ENCODE peak calls at places on chromosomes 2 and 18, in nine cellular contexts. One of them, this sample, is unnamed.

GRCh38 chr2:15732341-15733077 is 140.8 kb downstream of the DDX1 start:
- DNase-seq in A549: no peak
- DNase-seq in ovary: no peak
- DNase-seq in HFFc6: no peak
- DNase-seq in AG10803: no peak
- DNase-seq in lower lobe of right lung: no peak
- DNase-seq in kidney: no peak
- DNase-seq in uterus: no peak
- DNase-seq in cardiac fibroblast: peak
- DNase-seq in this sample: no peak

GRCh38 chr18:31041346-31042067 is 1.0 kb downstream of the DSC3 start:
- DNase-seq in A549: no peak
- DNase-seq in ovary: no peak
- DNase-seq in HFFc6: no peak
- DNase-seq in AG10803: no peak
- DNase-seq in lower lobe of right lung: peak
- DNase-seq in kidney: peak
- DNase-seq in uterus: no peak
- DNase-seq in cardiac fibroblast: peak
- DNase-seq in this sample: peak

GRCh38 chr2:19580830-19581229 is 222.4 kb upstream of the OSR1 start:
- DNase-seq in A549: no peak
- DNase-seq in ovary: peak
- DNase-seq in HFFc6: no peak
- DNase-seq in AG10803: no peak
- DNase-seq in lower lobe of right lung: no peak
- DNase-seq in kidney: no peak
- DNase-seq in uterus: no peak
- DNase-seq in cardiac fibroblast: peak
- DNase-seq in this sample: no peak

GRCh38 chr2:226423498-226423960 is 376.1 kb downstream of the IRS1 start:
- DNase-seq in A549: no peak
- DNase-seq in ovary: no peak
- DNase-seq in HFFc6: no peak
- DNase-seq in AG10803: no peak
- DNase-seq in lower lobe of right lung: peak
- DNase-seq in kidney: no peak
- DNase-seq in uterus: no peak
- DNase-seq in cardiac fibroblast: peak
- DNase-seq in this sample: no peak

GRCh38 chr2:109277414-109277813 is 148.4 kb downstream of the SH3RF3 start:
- DNase-seq in A549: no peak
- DNase-seq in ovary: no peak
- DNase-seq in HFFc6: no peak
- DNase-seq in AG10803: no peak
- DNase-seq in lower lobe of right lung: no peak
- DNase-seq in kidney: no peak
- DNase-seq in uterus: no peak
- DNase-seq in cardiac fibroblast: no peak
- DNase-seq in this sample: no peak

GRCh38 chr2:188244383-188244782 is 47.3 kb upstream of the GULP1 start:
- DNase-seq in A549: peak
- DNase-seq in ovary: no peak
- DNase-seq in HFFc6: no peak
- DNase-seq in AG10803: no peak
- DNase-seq in lower lobe of right lung: no peak
- DNase-seq in kidney: no peak
- DNase-seq in uterus: no peak
- DNase-seq in cardiac fibroblast: no peak
- DNase-seq in this sample: no peak

GRCh38 chr2:189407944-189408209 is 33.4 kb upstream of the WDR75 start:
- DNase-seq in A549: no peak
- DNase-seq in ovary: no peak
- DNase-seq in HFFc6: no peak
- DNase-seq in AG10803: no peak
- DNase-seq in lower lobe of right lung: no peak
- DNase-seq in kidney: no peak
- DNase-seq in uterus: no peak
- DNase-seq in cardiac fibroblast: peak
- DNase-seq in this sample: no peak

GRCh38 chr2:28182348-28182747 is 210.3 kb upstream of the FOSL2 start:
- DNase-seq in A549: no peak
- DNase-seq in ovary: no peak
- DNase-seq in HFFc6: no peak
- DNase-seq in AG10803: no peak
- DNase-seq in lower lobe of right lung: no peak
- DNase-seq in kidney: no peak
- DNase-seq in uterus: no peak
- DNase-seq in cardiac fibroblast: no peak
- DNase-seq in this sample: no peak

GRCh38 chr2:226307440-226308365 is 491.9 kb downstream of the IRS1 start:
- DNase-seq in A549: no peak
- DNase-seq in ovary: no peak
- DNase-seq in HFFc6: no peak
- DNase-seq in AG10803: no peak
- DNase-seq in lower lobe of right lung: no peak
- DNase-seq in kidney: no peak
- DNase-seq in uterus: no peak
- DNase-seq in cardiac fibroblast: no peak
- DNase-seq in this sample: no peak

GRCh38 chr2:193279361-193279760 is 1084.6 kb upstream of the TMEFF2 start:
- DNase-seq in A549: no peak
- DNase-seq in ovary: no peak
- DNase-seq in HFFc6: no peak
- DNase-seq in AG10803: no peak
- DNase-seq in lower lobe of right lung: no peak
- DNase-seq in kidney: no peak
- DNase-seq in uterus: no peak
- DNase-seq in cardiac fibroblast: no peak
- DNase-seq in this sample: no peak

GRCh38 chr2:171723724-171724683 is 36.7 kb downstream of the DYNC1I2 start:
- DNase-seq in A549: peak
- DNase-seq in ovary: no peak
- DNase-seq in HFFc6: no peak
- DNase-seq in AG10803: peak
- DNase-seq in lower lobe of right lung: no peak
- DNase-seq in kidney: no peak
- DNase-seq in uterus: no peak
- DNase-seq in cardiac fibroblast: peak
- DNase-seq in this sample: peak

GRCh38 chr2:73516033-73516432 is 126.2 kb downstream of the NAT8 start:
- DNase-seq in A549: no peak
- DNase-seq in ovary: no peak
- DNase-seq in HFFc6: no peak
- DNase-seq in AG10803: no peak
- DNase-seq in lower lobe of right lung: no peak
- DNase-seq in kidney: no peak
- DNase-seq in uterus: no peak
- DNase-seq in cardiac fibroblast: no peak
- DNase-seq in this sample: no peak

GRCh38 chr2:2516386-2516785 is 185.3 kb upstream of the MYT1L start:
- DNase-seq in A549: no peak
- DNase-seq in ovary: no peak
- DNase-seq in HFFc6: no peak
- DNase-seq in AG10803: no peak
- DNase-seq in lower lobe of right lung: no peak
- DNase-seq in kidney: no peak
- DNase-seq in uterus: no peak
- DNase-seq in cardiac fibroblast: no peak
- DNase-seq in this sample: no peak

GRCh38 chr18:74333091-74333490 is 17.5 kb downstream of the C18orf63 start:
- DNase-seq in A549: no peak
- DNase-seq in ovary: no peak
- DNase-seq in HFFc6: no peak
- DNase-seq in AG10803: peak
- DNase-seq in lower lobe of right lung: no peak
- DNase-seq in kidney: no peak
- DNase-seq in uterus: no peak
- DNase-seq in cardiac fibroblast: peak
- DNase-seq in this sample: no peak

GRCh38 chr2:48530033-48530804 is at the start of gene STON1:
- DNase-seq in A549: peak
- DNase-seq in ovary: peak
- DNase-seq in HFFc6: no peak
- DNase-seq in AG10803: peak
- DNase-seq in lower lobe of right lung: peak
- DNase-seq in kidney: peak
- DNase-seq in uterus: peak
- DNase-seq in cardiac fibroblast: peak
- DNase-seq in this sample: peak

GRCh38 chr2:119360423-119360966 is 6.1 kb downstream of the C2orf76 start:
- DNase-seq in A549: no peak
- DNase-seq in ovary: no peak
- DNase-seq in HFFc6: no peak
- DNase-seq in AG10803: no peak
- DNase-seq in lower lobe of right lung: no peak
- DNase-seq in kidney: no peak
- DNase-seq in uterus: no peak
- DNase-seq in cardiac fibroblast: no peak
- DNase-seq in this sample: no peak

GRCh38 chr18:68438983-68439382 is 275.9 kb downstream of the TMX3 start:
- DNase-seq in A549: no peak
- DNase-seq in ovary: no peak
- DNase-seq in HFFc6: peak
- DNase-seq in AG10803: peak
- DNase-seq in lower lobe of right lung: no peak
- DNase-seq in kidney: no peak
- DNase-seq in uterus: no peak
- DNase-seq in cardiac fibroblast: peak
- DNase-seq in this sample: no peak

GRCh38 chr2:46269545-46270273 is 27.5 kb upstream of the EPAS1 start:
- DNase-seq in A549: no peak
- DNase-seq in ovary: peak
- DNase-seq in HFFc6: no peak
- DNase-seq in AG10803: peak
- DNase-seq in lower lobe of right lung: no peak
- DNase-seq in kidney: no peak
- DNase-seq in uterus: no peak
- DNase-seq in cardiac fibroblast: peak
- DNase-seq in this sample: no peak

GRCh38 chr2:129849559-129850160 is 129.8 kb upstream of the RAB6C start:
- DNase-seq in A549: peak
- DNase-seq in ovary: no peak
- DNase-seq in HFFc6: peak
- DNase-seq in AG10803: peak
- DNase-seq in lower lobe of right lung: no peak
- DNase-seq in kidney: no peak
- DNase-seq in uterus: no peak
- DNase-seq in cardiac fibroblast: peak
- DNase-seq in this sample: peak

GRCh38 chr2:236592821-236593220 is 23.2 kb downstream of the ACKR3 start:
- DNase-seq in A549: no peak
- DNase-seq in ovary: no peak
- DNase-seq in HFFc6: no peak
- DNase-seq in AG10803: no peak
- DNase-seq in lower lobe of right lung: no peak
- DNase-seq in kidney: no peak
- DNase-seq in uterus: no peak
- DNase-seq in cardiac fibroblast: peak
- DNase-seq in this sample: no peak

GRCh38 chr2:129812071-129812470 is 167.4 kb upstream of the RAB6C start:
- DNase-seq in A549: no peak
- DNase-seq in ovary: no peak
- DNase-seq in HFFc6: no peak
- DNase-seq in AG10803: no peak
- DNase-seq in lower lobe of right lung: peak
- DNase-seq in kidney: no peak
- DNase-seq in uterus: no peak
- DNase-seq in cardiac fibroblast: no peak
- DNase-seq in this sample: no peak

GRCh38 chr2:238771193-238771592 is 76.7 kb upstream of the TWIST2 start:
- DNase-seq in A549: peak
- DNase-seq in ovary: no peak
- DNase-seq in HFFc6: peak
- DNase-seq in AG10803: no peak
- DNase-seq in lower lobe of right lung: no peak
- DNase-seq in kidney: no peak
- DNase-seq in uterus: no peak
- DNase-seq in cardiac fibroblast: peak
- DNase-seq in this sample: no peak
- TF ChIP-seq CTCF in A549: no peak
- TF ChIP-seq CTCF in ovary: no peak
- TF ChIP-seq CTCF in HFFc6: peak
- TF ChIP-seq CTCF in AG10803: peak
- TF ChIP-seq CTCF in lower lobe of right lung: no peak
- TF ChIP-seq CTCF in kidney: no peak
- TF ChIP-seq CTCF in uterus: no peak
- TF ChIP-seq CTCF in cardiac fibroblast: peak
- TF ChIP-seq CTCF in this sample: peak

GRCh38 chr2:100321181-100321880 is 970 bp downstream of the LONRF2 start:
- DNase-seq in A549: peak
- DNase-seq in ovary: peak
- DNase-seq in HFFc6: no peak
- DNase-seq in AG10803: no peak
- DNase-seq in lower lobe of right lung: peak
- DNase-seq in kidney: peak
- DNase-seq in uterus: peak
- DNase-seq in cardiac fibroblast: peak
- DNase-seq in this sample: peak
- TF ChIP-seq CTCF in A549: peak
- TF ChIP-seq CTCF in ovary: no peak
- TF ChIP-seq CTCF in HFFc6: no peak
- TF ChIP-seq CTCF in AG10803: no peak
- TF ChIP-seq CTCF in lower lobe of right lung: peak
- TF ChIP-seq CTCF in kidney: peak
- TF ChIP-seq CTCF in uterus: no peak
- TF ChIP-seq CTCF in cardiac fibroblast: no peak
- TF ChIP-seq CTCF in this sample: peak

DNA sequence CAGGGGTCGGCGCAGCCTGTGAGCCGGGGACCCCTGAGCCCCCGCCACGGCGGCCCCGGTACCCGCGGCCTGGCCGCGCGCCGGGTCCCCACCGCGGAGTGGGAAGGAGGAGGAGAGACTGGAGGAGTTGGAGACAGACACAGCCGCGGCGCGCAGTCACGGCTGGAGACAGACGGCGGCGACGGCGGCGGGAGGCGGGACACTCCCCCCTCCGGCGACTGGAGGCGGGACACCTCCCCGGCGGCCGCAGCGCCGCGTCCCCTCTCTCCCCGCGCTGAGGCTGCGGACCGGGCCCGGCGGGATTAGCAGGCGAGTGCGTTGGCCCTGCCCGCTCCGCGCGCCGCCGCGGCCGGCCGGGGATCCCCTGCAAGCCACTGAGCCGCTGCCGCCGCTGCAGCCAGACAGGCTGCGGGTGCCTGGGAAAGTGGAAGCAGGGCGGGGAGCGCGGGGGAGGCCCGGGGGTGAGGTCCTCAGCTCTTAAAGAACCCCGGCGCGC is 1.0 kb upstream of the LDLRAD4 start:
- DNase-seq in A549: peak
- DNase-seq in ovary: peak
- DNase-seq in HFFc6: no peak
- DNase-seq in AG10803: peak
- DNase-seq in lower lobe of right lung: peak
- DNase-seq in kidney: peak
- DNase-seq in uterus: peak
- DNase-seq in cardiac fibroblast: peak
- DNase-seq in this sample: peak
- TF ChIP-seq CTCF in A549: no peak
- TF ChIP-seq CTCF in ovary: no peak
- TF ChIP-seq CTCF in HFFc6: no peak
- TF ChIP-seq CTCF in AG10803: no peak
- TF ChIP-seq CTCF in lower lobe of right lung: no peak
- TF ChIP-seq CTCF in kidney: no peak
- TF ChIP-seq CTCF in uterus: no peak
- TF ChIP-seq CTCF in cardiac fibroblast: no peak
- TF ChIP-seq CTCF in this sample: no peak

GRCh38 chr2:237901932-237902846 is 42.8 kb downstream of the RAMP1 start:
- DNase-seq in A549: no peak
- DNase-seq in ovary: no peak
- DNase-seq in HFFc6: no peak
- DNase-seq in AG10803: no peak
- DNase-seq in lower lobe of right lung: peak
- DNase-seq in kidney: no peak
- DNase-seq in uterus: peak
- DNase-seq in cardiac fibroblast: no peak
- DNase-seq in this sample: no peak
- TF ChIP-seq CTCF in A549: no peak
- TF ChIP-seq CTCF in ovary: no peak
- TF ChIP-seq CTCF in HFFc6: no peak
- TF ChIP-seq CTCF in AG10803: no peak
- TF ChIP-seq CTCF in lower lobe of right lung: no peak
- TF ChIP-seq CTCF in kidney: no peak
- TF ChIP-seq CTCF in uterus: no peak
- TF ChIP-seq CTCF in cardiac fibroblast: no peak
- TF ChIP-seq CTCF in this sample: no peak

This sample was measured in nephron progenitor cell.